ENCODE peak calls at places on chromosomes 4 and X, in four cellular contexts. M, E, Z and J are unnamed samples.
A peak's percentile ranks its signal among the peaks of the same experiment; 100 is the strongest.

GRCh38 chrX:19670321-19670750 is 155.0 kb upstream of the MAP3K15 start:
- DNase-seq in M (no peak), E (peak; percentile 50), Z (no peak), J (no peak)

GRCh38 chrX:2572740-2573139 is 72.0 kb upstream of the DHRSX start:
- DNase-seq in Z (no peak), M (no peak), E (peak; percentile 59), J (no peak)

GRCh38 chrX:13824746-13825145 is 7.9 kb upstream of the GPM6B start:
- DNase-seq in Z (no peak), E (no peak), M (no peak), J (no peak)

GRCh38 chrX:132967049-132967448 is 8.6 kb upstream of the HS6ST2 start:
- DNase-seq in Z (no peak), E (no peak), M (no peak), J (no peak)

GRCh38 chr4:176439611-176440010 is 119.8 kb downstream of the SPCS3 start:
- DNase-seq in M (no peak), Z (no peak), E (no peak), J (no peak)

GRCh38 chrX:69126642-69127041 is 38.6 kb downstream of the PJA1 start:
- DNase-seq in Z (no peak), E (no peak), M (no peak), J (no peak)

GRCh38 chr4:53478671-53479456 is 101.4 kb downstream of the FIP1L1 start:
- DNase-seq in M (no peak), Z (no peak), E (peak; percentile 93), J (peak; percentile 14)

GRCh38 chr4:102533348-102533747 is 32.2 kb downstream of the NFKB1 start:
- DNase-seq in Z (no peak), E (no peak), M (no peak), J (no peak)

GRCh38 chr4:141058739-141059507 is 74.3 kb downstream of the RNF150 start:
- DNase-seq in E (peak; percentile 83), Z (no peak), M (no peak), J (no peak)

GRCh38 chrX:11386001-11386523 is 92.8 kb downstream of the AMELX start:
- DNase-seq in M (no peak), E (peak; percentile 76), Z (no peak), J (no peak)

GRCh38 chrX:96987228-96987627 is 103.5 kb downstream of the RPA4 start:
- DNase-seq in M (no peak), E (peak; percentile 70), Z (no peak), J (no peak)

GRCh38 chrX:104112326-104112951 is at the start of gene ZCCHC18:
- DNase-seq in E (peak; percentile 50), Z (no peak), M (peak; percentile 26), J (peak; percentile 31)

GRCh38 chr4:41360911-41361830 is 104.4 kb downstream of the UCHL1 start:
- DNase-seq in E (peak; percentile 55), M (peak; percentile 68), Z (peak; percentile 50), J (no peak)

GRCh38 chr4:52102587-52102986 is 51.5 kb downstream of the SPATA18 start:
- DNase-seq in Z (no peak), M (no peak), E (peak; percentile 20), J (no peak)

GRCh38 chr4:82797591-82798081 is 960 bp downstream of the SCD5 start:
- DNase-seq in E (peak; percentile 41), Z (no peak), M (peak; percentile 31), J (no peak)

GRCh38 chr4:82437285-82438005 is 7.1 kb downstream of the ENOPH1 start:
- DNase-seq in M (no peak), E (no peak), Z (no peak), J (no peak)

GRCh38 chr4:154743683-154744340 is at the start of gene LRAT:
- DNase-seq in E (peak; percentile 14), M (peak; percentile 21), Z (peak; percentile 71), J (peak; percentile 50)

GRCh38 chr4:3644849-3645627 is 112.8 kb upstream of the LRPAP1 start:
- DNase-seq in Z (no peak), E (no peak), M (no peak), J (peak; percentile 47)

GRCh38 chr4:187183351-187183750 is 459.7 kb upstream of the FAT1 start:
- DNase-seq in M (no peak), E (no peak), Z (no peak), J (no peak)

GRCh38 chr4:25861951-25862410 is 807 bp downstream of the SEL1L3 start:
- DNase-seq in M (no peak), Z (peak; percentile 41), E (peak; percentile 38), J (no peak)

GRCh38 chr4:66575024-66575696 is 904.9 kb upstream of the EPHA5 start:
- DNase-seq in Z (no peak), E (peak; percentile 79), M (no peak), J (no peak)

GRCh38 chrX:12970691-12971202 is 4.2 kb upstream of the TMSB4X start:
- DNase-seq in E (peak; percentile 76), Z (no peak), M (peak; percentile 4), J (no peak)

GRCh38 chr4:139281212-139281611 is 1.2 kb upstream of the MGARP start:
- DNase-seq in Z (no peak), M (no peak), E (no peak), J (no peak)

GRCh38 chr4:53055274-53055673 is 193.2 kb downstream of the RASL11B start:
- DNase-seq in M (no peak), Z (no peak), E (peak; percentile 88), J (no peak)

GRCh38 chr4:141350122-141350904 is 129.6 kb downstream of the ZNF330 start:
- DNase-seq in E (peak; percentile 92), M (no peak), Z (no peak), J (no peak)

GRCh38 chrX:50103866-50104566 is 96.8 kb downstream of the AKAP4 start:
- DNase-seq in M (no peak), Z (no peak), E (peak; percentile 9), J (no peak)

GRCh38 chrX:133670394-133670793 is 255.1 kb upstream of the GPC4 start:
- DNase-seq in Z (no peak), E (peak; percentile 38), M (no peak), J (peak; percentile 40)

GRCh38 chrX:105515561-105515960 is 295.1 kb upstream of the TEX13A start:
- DNase-seq in M (no peak), Z (no peak), E (peak; percentile 27), J (no peak)

GRCh38 chr4:504076-504475 is 5.1 kb downstream of the PIGG start:
- DNase-seq in Z (no peak), M (no peak), E (peak; percentile 95), J (no peak)

GRCh38 chr4:156946508-156947197 is 24.9 kb downstream of the PDGFC start:
- DNase-seq in M (no peak), Z (no peak), E (peak; percentile 100), J (no peak)

GRCh38 chr4:40194602-40195161 is 2.1 kb upstream of the RHOH start:
- DNase-seq in Z (no peak), E (peak; percentile 68), M (no peak), J (no peak)

GRCh38 chrX:136130931-136131843 is 16.1 kb upstream of the FHL1 start:
- DNase-seq in M (no peak), E (peak; percentile 90), Z (no peak), J (no peak)

GRCh38 chr4:138330531-138330930 is 88.4 kb upstream of the SLC7A11 start:
- DNase-seq in Z (no peak), E (peak; percentile 50), M (no peak), J (no peak)

GRCh38 chr4:109574443-109574850 is 14.4 kb downstream of the MCUB start:
- DNase-seq in E (peak; percentile 31), M (no peak), Z (no peak), J (peak; percentile 51)

GRCh38 chr4:76459291-76459723 is 24.3 kb downstream of the SHROOM3 start:
- DNase-seq in Z (no peak), E (peak; percentile 75), M (no peak), J (peak; percentile 12)

GRCh38 chrX:20515841-20516461 is 249.2 kb upstream of the RPS6KA3 start:
- DNase-seq in M (no peak), E (peak; percentile 90), Z (no peak), J (no peak)

GRCh38 chr4:39730067-39730466 is 32.1 kb downstream of the UBE2K start:
- DNase-seq in Z (peak; percentile 58), M (no peak), E (peak; percentile 22), J (no peak)

GRCh38 chr4:6894528-6895498 is 14.8 kb upstream of the TBC1D14 start:
- DNase-seq in E (no peak), Z (no peak), M (no peak), J (no peak)